ENCODE peak calls at places on chromosomes 1 and 21, in four cellular contexts. I, B, H and J are unnamed samples.

GRCh38 chr21:35882791-35883240 is 177.5 kb downstream of the SETD4 start:
- DNase-seq in I (no peak), B (peak; percentile 48), H (no peak), J (no peak)

GRCh38 chr1:10694274-10694632 is 102.2 kb downstream of the CASZ1 start:
- DNase-seq in I (no peak), B (no peak), H (no peak), J (no peak)

GRCh38 chr1:232726048-232726779 is 79.0 kb upstream of the MAP10 start:
- DNase-seq in I (no peak), B (no peak), H (no peak), J (no peak)

GRCh38 chr1:43524804-43525203 is 5.9 kb upstream of the PTPRF start:
- DNase-seq in I (peak; percentile 69), B (no peak), H (no peak), J (no peak)

GRCh38 chr1:59505596-59506028 is 208.7 kb downstream of the FGGY start:
- DNase-seq in I (no peak), B (no peak), H (no peak), J (no peak)

GRCh38 chr1:167554028-167554779 is 642 bp upstream of the CREG1 start:
- DNase-seq in I (no peak), B (no peak), H (no peak), J (no peak)

GRCh38 chr1:170619167-170620030 is 44.5 kb upstream of the PRRX1 start:
- DNase-seq in I (no peak), B (no peak), H (no peak), J (no peak)

GRCh38 chr21:35423694-35424093 is 374.6 kb upstream of the RUNX1 start:
- DNase-seq in I (no peak), B (no peak), H (no peak), J (no peak)

GRCh38 chr1:184330884-184331283 is 55.9 kb upstream of the C1orf21 start:
- DNase-seq in I (no peak), B (no peak), H (no peak), J (no peak)

GRCh38 chr1:85374160-85374559 is 90.8 kb downstream of the DDAH1 start:
- DNase-seq in I (no peak), B (peak; percentile 47), H (no peak), J (no peak)

GRCh38 chr1:44835738-44836675 is 7.0 kb downstream of the PTCH2 start:
- DNase-seq in I (peak; percentile 80), B (peak; percentile 65), H (peak; percentile 55), J (peak; percentile 83)
- TF ChIP-seq FOXK2 in I (no peak), B (no peak), H (no peak), J (no peak)

GRCh38 chr1:247293047-247293446 is 37.2 kb downstream of the VN1R5 start:
- DNase-seq in I (no peak), B (no peak), H (no peak), J (no peak)
- TF ChIP-seq FOXK2 in I (no peak), B (no peak), H (no peak), J (no peak)

GRCh38 chr1:51661081-51661518 is 44.2 kb downstream of the OSBPL9 start:
- DNase-seq in I (no peak), B (no peak), H (no peak), J (no peak)
- TF ChIP-seq FOXK2 in I (no peak), B (no peak), H (no peak), J (no peak)

DNA sequence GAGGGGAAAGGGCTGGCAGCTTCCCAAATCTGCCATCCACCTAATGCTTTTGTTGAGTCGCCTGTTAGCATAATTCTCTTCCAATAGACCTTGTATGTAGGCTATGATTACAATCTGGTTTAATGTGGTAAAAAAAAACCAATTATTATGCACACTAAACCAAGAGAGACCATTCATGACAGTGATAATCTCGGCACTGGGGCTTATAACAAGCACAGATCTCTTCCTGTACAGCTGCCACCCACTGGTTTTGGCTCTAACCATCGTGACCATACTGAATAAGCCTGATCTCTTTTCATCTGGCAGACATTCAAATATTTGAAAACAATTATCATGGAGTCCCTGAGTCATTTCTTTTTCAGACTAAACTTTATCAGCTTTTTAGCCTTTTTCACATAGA is 12.0 kb upstream of the SYT14 start:
- DNase-seq in I (no peak), B (no peak), H (no peak), J (no peak)
- TF ChIP-seq FOXK2 in I (no peak), B (no peak), H (no peak), J (no peak)

GRCh38 chr1:226985839-226986463 is 45.9 kb downstream of the COQ8A start:
- DNase-seq in I (no peak), B (no peak), H (no peak), J (no peak)
- TF ChIP-seq FOXK2 in I (no peak), B (no peak), H (no peak), J (no peak)

GRCh38 chr1:151294748-151295462 is 12.8 kb downstream of the ZNF687 start:
- DNase-seq in I (no peak), B (no peak), H (no peak), J (no peak)
- TF ChIP-seq FOXK2 in I (no peak), B (no peak), H (no peak), J (no peak)